ENCODE peak calls at places on chromosomes 7 and 10, in six cellular contexts. M is effector memory CD8-positive, alpha-beta T cell; B is T-helper 2 cell; R is posterior vena cava; N is T-cell; X is A549. Y is an unnamed sample.

GRCh38 chr7:64875258-64875657 is 27.8 kb upstream of the ZNF273 start:
- DNase-seq in M (no peak), B (no peak), R (no peak), N (no peak), X (no peak), Y (no peak)

GRCh38 chr7:157961731-157962457 is 625.1 kb downstream of the DNAJB6 start:
- DNase-seq in M (no peak), B (no peak), R (no peak), N (no peak), X (no peak), Y (no peak)

GRCh38 chr7:152050547-152050971 is 25.1 kb downstream of the GALNT11 start:
- DNase-seq in M (no peak), B (no peak), R (no peak), N (no peak), X (no peak), Y (peak)

GRCh38 chr7:144842377-144842851 is 6.6 kb upstream of the TPK1 start:
- DNase-seq in M (no peak), B (no peak), R (no peak), N (peak), X (no peak), Y (no peak)

GRCh38 chr7:67392596-67393438 is 396.2 kb downstream of the TYW1 start:
- DNase-seq in M (no peak), B (no peak), R (no peak), N (no peak), X (no peak), Y (no peak)

GRCh38 chr10:63003816-63004453 is 129.2 kb upstream of the NRBF2 start:
- DNase-seq in M (no peak), B (no peak), R (no peak), N (no peak), X (peak), Y (no peak)

GRCh38 chr10:8245131-8246117 is 190.9 kb downstream of the GATA3 start:
- DNase-seq in M (peak), B (no peak), R (no peak), N (no peak), X (no peak), Y (no peak)

GRCh38 chr7:128352138-128352537 is 8.4 kb upstream of the RBM28 start:
- DNase-seq in M (peak), B (no peak), R (peak), N (no peak), X (no peak), Y (peak)

GRCh38 chr7:1558841-1559625 is 3.0 kb upstream of the TMEM184A start:
- DNase-seq in M (no peak), B (no peak), R (no peak), N (no peak), X (no peak), Y (no peak)

GRCh38 chr7:113797420-113797995 is 121.3 kb downstream of the PPP1R3A start:
- DNase-seq in M (no peak), B (no peak), R (no peak), N (no peak), X (no peak), Y (no peak)

GRCh38 chr7:100130608-100131453 is 4.1 kb downstream of the MBLAC1 start:
- DNase-seq in M (peak), B (peak), R (peak), N (peak), X (peak), Y (peak)

GRCh38 chr7:35424869-35425495 is 171.1 kb upstream of the TBX20 start:
- DNase-seq in M (peak), B (peak), R (no peak), N (peak), X (peak), Y (peak)

GRCh38 chr10:43816351-43817321 is 168.0 kb upstream of the ZNF32 start:
- DNase-seq in M (peak), B (no peak), R (peak), N (peak), X (no peak), Y (peak)

GRCh38 chr10:116787893-116788665 is 45.7 kb upstream of the HSPA12A start:
- DNase-seq in M (peak), B (peak), R (peak), N (peak), X (peak), Y (peak)

GRCh38 chr10:101146392-101147251 is 15.5 kb downstream of the TLX1 start:
- DNase-seq in M (no peak), B (no peak), R (no peak), N (no peak), X (no peak), Y (no peak)

GRCh38 chr7:93719546-93719945 is 145.0 kb upstream of the CALCR start:
- DNase-seq in M (no peak), B (no peak), R (no peak), N (no peak), X (no peak), Y (peak)

GRCh38 chr7:132009778-132010177 is 453.4 kb upstream of the PODXL start:
- DNase-seq in M (no peak), B (no peak), R (no peak), N (no peak), X (no peak), Y (peak)

GRCh38 chr7:117269417-117269816 is 53.4 kb downstream of the WNT2 start:
- DNase-seq in M (no peak), B (no peak), R (no peak), N (no peak), X (peak), Y (peak)

GRCh38 chr7:110568932-110569331 is 522.0 kb upstream of the LRRN3 start:
- DNase-seq in M (no peak), B (no peak), R (no peak), N (no peak), X (no peak), Y (no peak)

GRCh38 chr7:51366930-51367613 is 50.5 kb upstream of the COBL start:
- DNase-seq in M (no peak), B (no peak), R (no peak), N (no peak), X (peak), Y (peak)

GRCh38 chr7:134613623-134614347 is 32.9 kb upstream of the BPGM start:
- DNase-seq in M (no peak), B (no peak), R (no peak), N (no peak), X (peak), Y (peak)

GRCh38 chr10:43390791-43391190 is 18.2 kb downstream of the HNRNPF start:
- DNase-seq in M (peak), B (no peak), R (peak), N (no peak), X (no peak), Y (peak)

GRCh38 chr10:1642600-1643160 is 94.6 kb downstream of the ADARB2 start:
- DNase-seq in M (no peak), B (no peak), R (no peak), N (no peak), X (no peak), Y (no peak)

GRCh38 chr7:51869452-51869851 is 552.8 kb upstream of the COBL start:
- DNase-seq in M (no peak), B (no peak), R (no peak), N (no peak), X (no peak), Y (no peak)

GRCh38 chr7:98079891-98080653 is 26.6 kb upstream of the LMTK2 start:
- DNase-seq in M (no peak), B (no peak), R (peak), N (no peak), X (no peak), Y (no peak)

GRCh38 chr10:93912443-93912842 is 18.7 kb downstream of the SLC35G1 start:
- DNase-seq in M (no peak), B (no peak), R (no peak), N (no peak), X (no peak), Y (no peak)

GRCh38 chr7:130733866-130734524 is at the start of gene KLF14:
- DNase-seq in M (peak), B (no peak), R (no peak), N (no peak), X (no peak), Y (no peak)

GRCh38 chr10:52351911-52352310 is 37.8 kb downstream of the DKK1 start:
- DNase-seq in M (no peak), B (no peak), R (no peak), N (no peak), X (no peak), Y (peak)